ENCODE peak calls at places on chromosomes 3 and 15, in six cellular contexts. K is mesendoderm; A is AML-193; P is mesenteric fat pad; F is activated CD8-positive, alpha-beta T cell treated with anti-CD3 and anti-CD28 coated beads, Interleukin-2, amount 10 ng/mL, durations not matched to agents 7 days and 5 days; V is left ventricle myocardium superior. J is an unnamed sample.

GRCh38 chr3:197793246-197793645 is 2.2 kb downstream of the LRCH3 start:
- DNase-seq in K (peak), A (peak), V (no peak), F (no peak), P (no peak), J (peak)

GRCh38 chr15:31338318-31338878 is 11.8 kb downstream of the KLF13 start:
- DNase-seq in K (no peak), F (no peak), V (peak), A (no peak), P (no peak), J (peak)

GRCh38 chr15:48897144-48897814 is 19.3 kb downstream of the EID1 start:
- DNase-seq in A (no peak), K (peak), F (no peak), P (no peak), V (no peak), J (peak)

GRCh38 chr15:48358681-48359152 is 27.5 kb downstream of the DUT start:
- DNase-seq in P (no peak), V (no peak), K (no peak), A (no peak), F (no peak), J (peak)

GRCh38 chr3:59502806-59503205 is 453.0 kb upstream of the CFAP20DC start:
- DNase-seq in F (no peak), K (no peak), A (no peak), P (no peak), V (no peak), J (peak)

GRCh38 chr3:120162400-120162799 is 68.2 kb upstream of the GSK3B start:
- DNase-seq in P (no peak), K (no peak), A (no peak), V (no peak), F (no peak), J (peak)

GRCh38 chr3:111706527-111706926 is 111.4 kb upstream of the ZBED2 start:
- DNase-seq in P (no peak), A (no peak), F (no peak), V (no peak), K (no peak), J (no peak)

GRCh38 chr3:124802054-124802698 is 71.9 kb downstream of the UMPS start:
- DNase-seq in A (no peak), K (no peak), V (no peak), P (no peak), F (no peak), J (no peak)

GRCh38 chr15:101189708-101190107 is 62.1 kb downstream of the CHSY1 start:
- DNase-seq in K (no peak), A (no peak), V (peak), P (no peak), F (no peak), J (no peak)

GRCh38 chr3:97863025-97863424 is 41.2 kb downstream of the CRYBG3 start:
- DNase-seq in V (no peak), A (no peak), F (no peak), P (no peak), K (peak), J (peak)

GRCh38 chr3:107387555-107387954 is 10.3 kb downstream of the CCDC54 start:
- DNase-seq in V (no peak), P (no peak), A (no peak), F (no peak), K (no peak), J (no peak)